ENCODE peak calls at places on chromosomes 13 and 19, in six cellular contexts. One of them, this sample, is unnamed. For H3K27me3, the result is how much of the 10 kb centered on the place peaks cover.

GRCh38 chr13:76693086-76693485 is 193.1 kb downstream of the KCTD12 start:
- DNase-seq in aorta: no peak
- DNase-seq in tibial nerve: no peak
- DNase-seq in suprapubic skin: no peak
- DNase-seq in CD8-positive, alpha-beta memory T cell: no peak
- DNase-seq in Panc1: no peak
- DNase-seq in this sample: no peak

GRCh38 chr13:21668665-21669599 is 1.9 kb upstream of the FGF9 start:
- DNase-seq in aorta: no peak
- DNase-seq in tibial nerve: no peak
- DNase-seq in suprapubic skin: peak
- DNase-seq in CD8-positive, alpha-beta memory T cell: peak
- DNase-seq in Panc1: no peak
- DNase-seq in this sample: peak

GRCh38 chr19:46840157-46840942 is 10.3 kb downstream of the AP2S1 start:
- DNase-seq in aorta: no peak
- DNase-seq in tibial nerve: no peak
- DNase-seq in suprapubic skin: no peak
- DNase-seq in CD8-positive, alpha-beta memory T cell: peak
- DNase-seq in Panc1: no peak
- DNase-seq in this sample: peak

GRCh38 chr13:74136089-74136658 is 2.0 kb upstream of the KLF12 start:
- DNase-seq in aorta: peak
- DNase-seq in tibial nerve: no peak
- DNase-seq in suprapubic skin: peak
- DNase-seq in CD8-positive, alpha-beta memory T cell: peak
- DNase-seq in Panc1: no peak
- DNase-seq in this sample: peak

GRCh38 chr19:3239367-3239766 is 14.9 kb downstream of the CELF5 start:
- DNase-seq in aorta: no peak
- DNase-seq in tibial nerve: no peak
- DNase-seq in suprapubic skin: no peak
- DNase-seq in CD8-positive, alpha-beta memory T cell: no peak
- DNase-seq in Panc1: no peak
- DNase-seq in this sample: no peak

GRCh38 chr19:49514151-49514550 is 1.7 kb downstream of the FCGRT start:
- DNase-seq in aorta: no peak
- DNase-seq in tibial nerve: no peak
- DNase-seq in suprapubic skin: no peak
- DNase-seq in CD8-positive, alpha-beta memory T cell: no peak
- DNase-seq in Panc1: no peak
- DNase-seq in this sample: peak

GRCh38 chr13:36718146-36718545 is 44.3 kb downstream of the SERTM1 start:
- DNase-seq in aorta: no peak
- DNase-seq in tibial nerve: no peak
- DNase-seq in suprapubic skin: no peak
- DNase-seq in CD8-positive, alpha-beta memory T cell: no peak
- DNase-seq in Panc1: no peak
- DNase-seq in this sample: no peak

GRCh38 chr19:38194061-38194701 is 29.8 kb downstream of the DPF1 start:
- DNase-seq in aorta: no peak
- DNase-seq in tibial nerve: no peak
- DNase-seq in suprapubic skin: no peak
- DNase-seq in CD8-positive, alpha-beta memory T cell: no peak
- DNase-seq in Panc1: no peak
- DNase-seq in this sample: no peak

GRCh38 chr19:11160119-11160768 is 4.7 kb upstream of the SPC24 start:
- DNase-seq in aorta: no peak
- DNase-seq in tibial nerve: no peak
- DNase-seq in suprapubic skin: no peak
- DNase-seq in CD8-positive, alpha-beta memory T cell: no peak
- DNase-seq in Panc1: no peak
- DNase-seq in this sample: peak

GRCh38 chr13:114144606-114145244 is 12.3 kb upstream of the RASA3 start:
- DNase-seq in aorta: no peak
- DNase-seq in tibial nerve: peak
- DNase-seq in suprapubic skin: no peak
- DNase-seq in CD8-positive, alpha-beta memory T cell: no peak
- DNase-seq in Panc1: no peak
- DNase-seq in this sample: no peak

GRCh38 chr19:17706750-17707181 is 12.5 kb upstream of the MAP1S start:
- DNase-seq in aorta: no peak
- DNase-seq in tibial nerve: no peak
- DNase-seq in suprapubic skin: no peak
- DNase-seq in CD8-positive, alpha-beta memory T cell: no peak
- DNase-seq in Panc1: no peak
- DNase-seq in this sample: peak

GRCh38 chr13:59991395-59991794 is 172.3 kb downstream of the DIAPH3 start:
- DNase-seq in aorta: no peak
- DNase-seq in tibial nerve: no peak
- DNase-seq in suprapubic skin: no peak
- DNase-seq in CD8-positive, alpha-beta memory T cell: no peak
- DNase-seq in Panc1: no peak
- DNase-seq in this sample: no peak

GRCh38 chr19:40982594-40983101 is 8.4 kb upstream of the CYP2B6 start:
- DNase-seq in aorta: no peak
- DNase-seq in tibial nerve: no peak
- DNase-seq in suprapubic skin: no peak
- DNase-seq in CD8-positive, alpha-beta memory T cell: no peak
- DNase-seq in Panc1: no peak
- DNase-seq in this sample: peak

GRCh38 chr13:32443111-32443510 is 15.2 kb upstream of the N4BP2L1 start:
- DNase-seq in aorta: no peak
- DNase-seq in tibial nerve: no peak
- DNase-seq in suprapubic skin: no peak
- DNase-seq in CD8-positive, alpha-beta memory T cell: peak
- DNase-seq in Panc1: no peak
- DNase-seq in this sample: no peak

GRCh38 chr13:107450426-107450825 is 764.9 kb downstream of the LIG4 start:
- DNase-seq in aorta: no peak
- DNase-seq in tibial nerve: no peak
- DNase-seq in suprapubic skin: no peak
- DNase-seq in CD8-positive, alpha-beta memory T cell: no peak
- DNase-seq in Panc1: no peak
- DNase-seq in this sample: no peak

GRCh38 chr13:79226250-79226649 is 179.8 kb downstream of the RBM26 start:
- DNase-seq in aorta: no peak
- DNase-seq in tibial nerve: no peak
- DNase-seq in suprapubic skin: no peak
- DNase-seq in CD8-positive, alpha-beta memory T cell: no peak
- DNase-seq in Panc1: no peak
- DNase-seq in this sample: no peak

GRCh38 chr13:91554101-91554500 is 155.7 kb downstream of the GPC5 start:
- DNase-seq in aorta: no peak
- DNase-seq in tibial nerve: no peak
- DNase-seq in suprapubic skin: no peak
- DNase-seq in CD8-positive, alpha-beta memory T cell: no peak
- DNase-seq in Panc1: no peak
- DNase-seq in this sample: no peak

GRCh38 chr19:51047031-51047335 is 12.2 kb upstream of the KLK12 start:
- DNase-seq in aorta: no peak
- DNase-seq in tibial nerve: no peak
- DNase-seq in suprapubic skin: peak
- DNase-seq in CD8-positive, alpha-beta memory T cell: no peak
- DNase-seq in Panc1: no peak
- DNase-seq in this sample: no peak
- H3K4me3 ChIP-seq in aorta: no peak
- H3K4me3 ChIP-seq in tibial nerve: no peak
- H3K4me3 ChIP-seq in suprapubic skin: no peak
- H3K4me3 ChIP-seq in CD8-positive, alpha-beta memory T cell: no peak
- H3K4me3 ChIP-seq in Panc1: no peak
- H3K4me3 ChIP-seq in this sample: no peak

GRCh38 chr19:28876604-28877123 is 336.3 kb downstream of the UQCRFS1 start:
- DNase-seq in aorta: no peak
- DNase-seq in tibial nerve: no peak
- DNase-seq in suprapubic skin: no peak
- DNase-seq in CD8-positive, alpha-beta memory T cell: no peak
- DNase-seq in Panc1: no peak
- DNase-seq in this sample: no peak
- H3K27me3 ChIP-seq in aorta: under half
- H3K27me3 ChIP-seq in tibial nerve: under half
- H3K27me3 ChIP-seq in suprapubic skin: under half
- H3K27me3 ChIP-seq in CD8-positive, alpha-beta memory T cell: under half
- H3K27me3 ChIP-seq in Panc1: under half
- H3K27me3 ChIP-seq in this sample: under half

GRCh38 chr19:42303876-42304275 is 1.5 kb upstream of the PAFAH1B3 start:
- DNase-seq in aorta: no peak
- DNase-seq in tibial nerve: no peak
- DNase-seq in suprapubic skin: no peak
- DNase-seq in CD8-positive, alpha-beta memory T cell: no peak
- DNase-seq in Panc1: no peak
- DNase-seq in this sample: no peak

GRCh38 chr19:42301646-42302204 is at the start of gene PRR19:
- DNase-seq in aorta: no peak
- DNase-seq in tibial nerve: no peak
- DNase-seq in suprapubic skin: no peak
- DNase-seq in CD8-positive, alpha-beta memory T cell: no peak
- DNase-seq in Panc1: no peak
- DNase-seq in this sample: peak

GRCh38 chr19:42306646-42307045 is 4.2 kb upstream of the PAFAH1B3 start:
- DNase-seq in aorta: no peak
- DNase-seq in tibial nerve: no peak
- DNase-seq in suprapubic skin: no peak
- DNase-seq in CD8-positive, alpha-beta memory T cell: no peak
- DNase-seq in Panc1: no peak
- DNase-seq in this sample: peak

GRCh38 chr19:42303101-42303464 is 659 bp upstream of the PAFAH1B3 start:
- DNase-seq in aorta: no peak
- DNase-seq in tibial nerve: no peak
- DNase-seq in suprapubic skin: no peak
- DNase-seq in CD8-positive, alpha-beta memory T cell: no peak
- DNase-seq in Panc1: no peak
- DNase-seq in this sample: no peak
- H3K4me3 ChIP-seq in aorta: no peak
- H3K4me3 ChIP-seq in tibial nerve: peak
- H3K4me3 ChIP-seq in suprapubic skin: peak
- H3K4me3 ChIP-seq in CD8-positive, alpha-beta memory T cell: peak
- H3K4me3 ChIP-seq in Panc1: peak
- H3K4me3 ChIP-seq in this sample: peak

GRCh38 chr19:30374791-30375650 is 2.8 kb downstream of the ZNF536 start:
- DNase-seq in aorta: no peak
- DNase-seq in tibial nerve: no peak
- DNase-seq in suprapubic skin: no peak
- DNase-seq in CD8-positive, alpha-beta memory T cell: no peak
- DNase-seq in Panc1: no peak
- DNase-seq in this sample: peak

GRCh38 chr19:30371157-30371845 is 883 bp upstream of the ZNF536 start:
- DNase-seq in aorta: no peak
- DNase-seq in tibial nerve: no peak
- DNase-seq in suprapubic skin: no peak
- DNase-seq in CD8-positive, alpha-beta memory T cell: no peak
- DNase-seq in Panc1: no peak
- DNase-seq in this sample: no peak

GRCh38 chr19:30371960-30372824 is at the start of gene ZNF536:
- DNase-seq in aorta: no peak
- DNase-seq in tibial nerve: no peak
- DNase-seq in suprapubic skin: no peak
- DNase-seq in CD8-positive, alpha-beta memory T cell: no peak
- DNase-seq in Panc1: no peak
- DNase-seq in this sample: peak

GRCh38 chr19:30375651-30376050 is 3.5 kb downstream of the ZNF536 start:
- DNase-seq in aorta: no peak
- DNase-seq in tibial nerve: no peak
- DNase-seq in suprapubic skin: no peak
- DNase-seq in CD8-positive, alpha-beta memory T cell: no peak
- DNase-seq in Panc1: no peak
- DNase-seq in this sample: no peak

DNA sequence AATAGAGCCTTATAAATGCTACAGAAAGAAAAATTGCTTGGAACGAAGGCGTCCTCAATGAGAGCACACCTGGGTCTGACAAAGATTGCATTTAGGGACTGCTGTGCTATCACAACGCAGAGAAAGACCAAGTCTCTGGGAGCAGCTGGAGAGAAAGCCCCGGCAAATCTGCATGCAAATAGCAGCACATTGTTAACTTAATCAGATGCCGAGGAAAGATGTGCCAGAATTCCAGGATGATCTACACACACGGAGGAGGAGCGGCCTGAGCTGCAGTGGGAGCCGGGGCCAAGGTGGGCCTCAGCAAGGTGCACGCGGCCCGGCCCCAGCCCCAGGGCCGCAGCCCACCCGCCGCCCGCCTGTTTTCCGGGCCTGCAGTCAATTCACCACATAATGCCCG is 1.4 kb downstream of the ZNF536 start:
- DNase-seq in aorta: no peak
- DNase-seq in tibial nerve: no peak
- DNase-seq in suprapubic skin: no peak
- DNase-seq in CD8-positive, alpha-beta memory T cell: no peak
- DNase-seq in Panc1: no peak
- DNase-seq in this sample: peak
- H3K27me3 ChIP-seq in aorta: under half
- H3K27me3 ChIP-seq in tibial nerve: under half
- H3K27me3 ChIP-seq in suprapubic skin: half or more
- H3K27me3 ChIP-seq in CD8-positive, alpha-beta memory T cell: under half
- H3K27me3 ChIP-seq in Panc1: under half
- H3K27me3 ChIP-seq in this sample: under half

GRCh38 chr19:36009633-36010379 is 1.2 kb upstream of the SYNE4 start:
- DNase-seq in aorta: no peak
- DNase-seq in tibial nerve: no peak
- DNase-seq in suprapubic skin: no peak
- DNase-seq in CD8-positive, alpha-beta memory T cell: no peak
- DNase-seq in Panc1: no peak
- DNase-seq in this sample: no peak
- H3K4me3 ChIP-seq in aorta: no peak
- H3K4me3 ChIP-seq in tibial nerve: peak
- H3K4me3 ChIP-seq in suprapubic skin: peak
- H3K4me3 ChIP-seq in CD8-positive, alpha-beta memory T cell: peak
- H3K4me3 ChIP-seq in Panc1: peak
- H3K4me3 ChIP-seq in this sample: peak

DNA sequence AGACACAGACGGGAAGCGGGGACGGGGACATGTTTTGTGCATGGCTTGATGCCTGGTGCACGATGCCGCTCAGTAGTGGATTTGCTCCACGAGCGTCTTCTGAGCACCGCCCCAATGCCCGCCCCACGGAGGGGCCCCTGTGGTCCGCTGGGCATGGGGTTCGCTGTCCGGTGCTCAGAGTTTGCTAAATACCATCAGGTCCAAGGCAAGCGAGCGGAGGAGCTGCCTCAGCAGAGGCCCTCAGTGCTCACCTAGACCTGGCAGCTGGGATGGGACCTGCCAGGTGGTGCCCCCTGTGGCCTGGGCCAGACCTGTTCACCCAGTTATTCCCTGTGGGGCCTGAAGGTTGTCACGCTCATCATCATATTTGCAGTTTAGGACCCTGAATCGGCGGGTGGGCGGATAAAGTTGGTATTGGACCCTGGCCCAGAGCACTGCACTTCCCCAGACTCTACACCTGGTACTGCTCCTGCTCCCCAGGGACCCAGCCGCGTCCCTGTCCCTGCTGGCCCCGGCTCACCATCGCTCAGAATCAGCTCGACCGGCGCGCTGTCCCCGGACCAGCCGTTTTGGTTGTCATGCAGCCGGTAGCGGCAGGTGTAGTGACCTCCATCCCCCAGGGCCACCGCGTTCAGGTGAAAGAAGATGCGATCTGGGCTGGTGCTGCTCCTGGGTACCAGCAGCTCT is 2.3 kb downstream of the A1BG start:
- DNase-seq in aorta: peak
- DNase-seq in tibial nerve: no peak
- DNase-seq in suprapubic skin: no peak
- DNase-seq in CD8-positive, alpha-beta memory T cell: no peak
- DNase-seq in Panc1: no peak
- DNase-seq in this sample: peak
- H3K27me3 ChIP-seq in aorta: under half
- H3K27me3 ChIP-seq in tibial nerve: under half
- H3K27me3 ChIP-seq in suprapubic skin: under half
- H3K27me3 ChIP-seq in CD8-positive, alpha-beta memory T cell: under half
- H3K27me3 ChIP-seq in Panc1: under half
- H3K27me3 ChIP-seq in this sample: under half

This sample was measured in H7.